ENCODE peak calls at places on chromosomes 5 and 9, in eight cellular contexts. L is CD4-positive, alpha-beta memory T cell; I is Panc1; U is lung; C is SK-N-SH; Q is right lobe of liver; M is small intestine; E is stomach. F is an unnamed sample. For H3K4me1, the result is how much of the 10 kb centered on the place peaks cover.

GRCh38 chr5:161299053-161299452 is 247.5 kb downstream of the GABRB2 start:
- DNase-seq in U (no peak), L (no peak), E (no peak), I (no peak), Q (no peak), C (no peak), M (no peak), F (no peak)

GRCh38 chr9:70083429-70083828 is 39.8 kb downstream of the MAMDC2 start:
- DNase-seq in U (no peak), L (no peak), E (no peak), C (no peak), M (no peak), Q (no peak), I (no peak), F (no peak)

GRCh38 chr5:22938373-22938772 is 85.2 kb upstream of the CDH12 start:
- DNase-seq in I (no peak), M (no peak), C (no peak), L (no peak), Q (no peak), E (no peak), U (no peak), F (no peak)

GRCh38 chr5:157172408-157172807 is 6.3 kb upstream of the GARIN3 start:
- DNase-seq in E (no peak), U (no peak), L (peak), I (no peak), Q (no peak), C (no peak), M (peak), F (no peak)

GRCh38 chr9:18185196-18185595 is 288.8 kb upstream of the ADAMTSL1 start:
- DNase-seq in E (no peak), M (peak), Q (no peak), C (no peak), U (no peak), L (no peak), I (no peak), F (no peak)

GRCh38 chr5:56123531-56124243 is 109.4 kb downstream of the ANKRD55 start:
- DNase-seq in M (peak), C (no peak), U (peak), E (peak), L (no peak), I (peak), Q (peak), F (peak)

GRCh38 chr9:2116073-2116472 is 100.9 kb downstream of the SMARCA2 start:
- DNase-seq in M (peak), Q (no peak), C (peak), U (no peak), I (no peak), E (no peak), L (no peak), F (no peak)

GRCh38 chr5:80259511-80260200 is 3.8 kb upstream of the SERINC5 start:
- DNase-seq in C (no peak), E (no peak), U (no peak), M (no peak), Q (no peak), I (no peak), L (no peak), F (no peak)

GRCh38 chr9:136309101-136309801 is 5.4 kb upstream of the CCDC187 start:
- DNase-seq in L (no peak), I (no peak), E (no peak), Q (no peak), M (no peak), C (peak), U (no peak), F (no peak)

GRCh38 chr5:25909163-25909562 is 1129.2 kb downstream of the CDH9 start:
- DNase-seq in M (no peak), L (no peak), C (no peak), Q (no peak), E (no peak), I (no peak), U (no peak), F (no peak)

GRCh38 chr5:113081881-113082546 is 105.4 kb downstream of the DCP2 start:
- DNase-seq in L (no peak), E (no peak), M (no peak), U (no peak), Q (peak), I (no peak), C (no peak), F (no peak)

GRCh38 chr5:132471006-132471907 is 19.3 kb downstream of the IRF1 start:
- DNase-seq in U (no peak), C (no peak), L (no peak), E (peak), Q (no peak), I (no peak), M (peak), F (no peak)

GRCh38 chr9:4743131-4743875 is 2.3 kb upstream of the AK3 start:
- DNase-seq in Q (no peak), L (no peak), U (no peak), C (no peak), I (no peak), E (no peak), M (no peak), F (peak)

GRCh38 chr5:61790678-61791077 is 458.6 kb downstream of the ZSWIM6 start:
- DNase-seq in Q (peak), I (no peak), E (peak), M (peak), U (no peak), C (no peak), L (no peak), F (no peak)

GRCh38 chr5:132063090-132063911 is 2.8 kb downstream of the IL3 start:
- DNase-seq in M (peak), C (peak), L (peak), I (no peak), E (peak), Q (peak), U (peak), F (peak)

GRCh38 chr9:114382951-114383865 is 4.6 kb downstream of the AKNA start:
- DNase-seq in M (no peak), Q (no peak), C (no peak), U (no peak), L (peak), I (no peak), E (no peak), F (no peak)

GRCh38 chr5:125717209-125717608 is 706.0 kb upstream of the GRAMD2B start:
- DNase-seq in L (no peak), Q (no peak), E (no peak), C (no peak), M (no peak), I (no peak), U (no peak), F (peak)

GRCh38 chr5:58680503-58680902 is 97.6 kb downstream of the RAB3C start:
- DNase-seq in E (no peak), C (no peak), I (no peak), U (no peak), L (no peak), Q (no peak), M (no peak), F (no peak)

GRCh38 chr5:173704615-173705511 is 88.4 kb upstream of the BOD1 start:
- DNase-seq in L (no peak), I (no peak), Q (no peak), U (no peak), E (no peak), M (no peak), C (no peak), F (no peak)

GRCh38 chr5:121029536-121030245 is 565.6 kb downstream of the PRR16 start:
- DNase-seq in E (no peak), Q (no peak), U (no peak), C (no peak), M (no peak), L (no peak), I (no peak), F (no peak)

GRCh38 chr9:83972286-83972685 is 7.7 kb downstream of the HNRNPK start:
- DNase-seq in Q (no peak), C (no peak), L (no peak), E (no peak), U (no peak), I (no peak), M (no peak), F (no peak)

GRCh38 chr9:108535526-108535925 is 320.3 kb downstream of the ACTL7B start:
- DNase-seq in M (peak), L (no peak), Q (no peak), U (no peak), C (peak), I (no peak), E (no peak), F (no peak)

GRCh38 chr9:75111019-75111622 is 22.8 kb downstream of the OSTF1 start:
- DNase-seq in Q (no peak), M (peak), U (no peak), I (no peak), C (no peak), E (peak), L (no peak), F (no peak)

GRCh38 chr5:179241764-179242370 is 103.4 kb downstream of the ADAMTS2 start:
- DNase-seq in Q (peak), U (no peak), M (no peak), C (no peak), L (no peak), E (no peak), I (no peak), F (no peak)

GRCh38 chr9:114093031-114093471 is 6.0 kb downstream of the KIF12 start:
- DNase-seq in C (no peak), I (no peak), E (no peak), U (no peak), M (no peak), Q (peak), L (no peak), F (no peak)

DNA sequence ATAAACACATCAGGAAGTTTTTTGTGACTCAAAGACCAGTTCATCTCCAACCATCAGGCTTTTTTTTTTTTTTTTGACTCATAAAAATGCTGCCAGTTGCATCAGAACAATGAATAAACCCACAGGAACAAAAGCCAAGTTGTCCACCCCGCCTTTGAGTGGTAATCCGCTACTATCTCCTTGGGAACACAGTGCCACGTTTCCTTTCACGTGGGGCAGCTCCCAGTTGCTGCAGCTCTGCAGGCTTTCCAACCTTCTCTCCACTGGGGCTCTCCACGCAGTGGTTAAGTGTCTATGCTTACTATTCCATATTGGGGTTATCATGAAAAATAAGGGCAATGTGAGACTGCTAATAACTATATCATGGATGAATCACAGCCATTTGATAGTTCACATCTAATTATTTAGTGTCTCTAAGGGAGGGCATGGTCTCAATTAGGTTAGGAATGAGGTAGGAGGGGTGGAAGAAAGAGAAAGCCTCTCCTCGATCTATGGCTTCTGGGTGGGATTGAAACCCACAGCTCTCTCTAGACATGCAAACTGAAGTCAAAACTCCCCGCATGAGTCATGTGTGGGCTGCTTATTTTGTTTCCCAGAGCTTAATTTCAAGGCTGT is 55.8 kb upstream of the ACTBL2 start:
- DNase-seq in I (no peak), L (no peak), U (no peak), M (no peak), Q (no peak), E (no peak), C (no peak), F (peak)
- H3K4me1 ChIP-seq in I (under half), L (under half), U (under half), M (under half), Q (under half), E (under half), C (under half), F (under half)

DNA sequence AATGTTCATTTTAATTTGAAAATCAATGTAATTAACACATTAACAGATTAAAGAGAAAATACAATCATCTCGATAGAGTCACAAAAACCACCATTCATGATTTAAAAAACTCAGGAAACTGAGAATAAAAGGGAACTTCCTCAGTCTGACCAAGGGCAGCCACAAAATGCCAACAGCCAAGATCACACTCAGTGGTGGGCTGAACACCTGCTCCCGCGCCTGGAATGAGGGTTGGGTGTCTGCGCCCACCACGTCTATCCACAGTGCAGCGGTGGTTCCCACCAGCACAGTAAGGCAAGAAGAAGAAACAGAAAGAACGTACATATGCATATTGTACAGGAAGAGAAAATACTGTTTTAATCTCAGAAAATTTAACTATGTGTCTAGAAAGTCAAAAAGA is 11.7 kb upstream of the NSMF start:
- DNase-seq in E (no peak), I (no peak), Q (no peak), M (no peak), U (no peak), C (no peak), L (no peak), F (no peak)
- H3K4me1 ChIP-seq in E (under half), I (under half), Q (under half), M (under half), U (under half), C (under half), L (under half), F (under half)

GRCh38 chr9:129482521-129483466 is 138.1 kb downstream of the C9orf50 start:
- DNase-seq in L (no peak), I (no peak), U (peak), M (peak), C (peak), Q (peak), E (peak), F (peak)

GRCh38 chr9:129484325-129485000 is 136.4 kb downstream of the C9orf50 start:
- DNase-seq in C (no peak), L (no peak), U (no peak), I (no peak), E (no peak), Q (no peak), M (no peak), F (no peak)

GRCh38 chr9:129481824-129482511 is 138.9 kb downstream of the C9orf50 start:
- DNase-seq in C (no peak), U (no peak), L (no peak), Q (no peak), E (no peak), I (no peak), M (no peak), F (peak)

GRCh38 chr9:129485140-129485758 is 135.7 kb downstream of the C9orf50 start:
- DNase-seq in U (no peak), E (no peak), Q (no peak), I (no peak), C (no peak), M (no peak), L (no peak), F (no peak)

DNA sequence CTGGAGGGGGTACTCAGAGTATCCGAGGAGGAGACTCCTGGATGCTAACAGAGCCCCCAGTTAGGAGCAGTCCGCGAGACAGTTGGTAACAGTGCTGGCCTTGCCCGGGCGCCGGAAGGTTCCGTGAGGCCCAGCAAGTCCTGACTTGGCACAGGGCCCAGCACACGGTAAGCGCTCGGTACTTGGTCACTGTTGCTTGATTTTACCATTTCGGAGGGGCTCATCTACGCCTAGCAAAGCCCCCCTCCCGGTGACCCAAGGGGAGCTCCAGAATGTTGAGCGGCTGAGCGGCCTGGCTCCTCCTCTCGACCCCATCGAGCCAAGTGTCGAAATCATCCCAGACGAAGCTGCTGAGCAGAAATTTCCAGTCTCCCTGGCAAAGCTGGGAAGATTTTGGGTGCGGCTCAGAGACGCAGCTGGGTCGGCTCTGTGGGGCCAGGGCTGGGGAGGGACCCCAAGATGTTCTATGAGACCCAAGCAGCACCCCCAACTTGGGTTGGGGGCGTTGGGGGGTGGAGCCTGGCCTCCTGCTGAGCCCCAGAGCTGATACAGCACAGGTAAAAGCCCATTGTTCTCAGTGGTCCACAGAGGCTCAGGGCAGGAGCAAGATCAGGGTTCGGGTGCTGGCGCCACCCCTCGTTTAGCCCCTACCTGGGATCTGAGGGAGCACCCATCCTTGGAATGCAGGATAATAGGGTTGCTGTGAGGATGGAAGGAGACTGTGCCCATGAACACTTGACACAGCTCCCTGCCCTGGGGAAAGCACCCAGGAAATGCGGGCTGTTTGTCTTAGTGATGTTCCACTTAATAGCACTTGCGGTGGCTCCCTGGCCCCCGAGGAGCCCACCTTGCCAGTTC is 137.2 kb downstream of the C9orf50 start:
- DNase-seq in E (peak), Q (peak), C (no peak), I (no peak), L (peak), M (peak), U (peak), F (peak)
- H3K4me1 ChIP-seq in E (half or more), Q (under half), C (half or more), I (half or more), L (under half), M (under half), U (under half), F (under half)

GRCh38 chr5:65907138-65907537 is 19.2 kb upstream of the ERBIN start:
- DNase-seq in I (no peak), L (no peak), C (no peak), M (no peak), E (no peak), Q (no peak), U (no peak), F (no peak)

GRCh38 chr5:65900746-65901145 is 25.6 kb upstream of the ERBIN start:
- DNase-seq in M (no peak), C (no peak), L (no peak), U (no peak), E (no peak), I (no peak), Q (no peak), F (no peak)

GRCh38 chr5:65902104-65902503 is 24.3 kb upstream of the ERBIN start:
- DNase-seq in Q (no peak), I (no peak), M (no peak), L (no peak), U (no peak), E (no peak), C (no peak), F (no peak)

GRCh38 chr5:65906256-65906655 is 20.1 kb upstream of the ERBIN start:
- DNase-seq in E (no peak), U (no peak), M (no peak), C (no peak), I (no peak), L (no peak), Q (peak), F (no peak)

GRCh38 chr5:65903581-65903980 is 22.8 kb upstream of the ERBIN start:
- DNase-seq in L (no peak), E (no peak), U (no peak), I (no peak), M (no peak), C (no peak), Q (no peak), F (no peak)
- H3K4me1 ChIP-seq in L (under half), E (under half), U (under half), I (under half), M (under half), C (under half), Q (under half), F (under half)

DNA sequence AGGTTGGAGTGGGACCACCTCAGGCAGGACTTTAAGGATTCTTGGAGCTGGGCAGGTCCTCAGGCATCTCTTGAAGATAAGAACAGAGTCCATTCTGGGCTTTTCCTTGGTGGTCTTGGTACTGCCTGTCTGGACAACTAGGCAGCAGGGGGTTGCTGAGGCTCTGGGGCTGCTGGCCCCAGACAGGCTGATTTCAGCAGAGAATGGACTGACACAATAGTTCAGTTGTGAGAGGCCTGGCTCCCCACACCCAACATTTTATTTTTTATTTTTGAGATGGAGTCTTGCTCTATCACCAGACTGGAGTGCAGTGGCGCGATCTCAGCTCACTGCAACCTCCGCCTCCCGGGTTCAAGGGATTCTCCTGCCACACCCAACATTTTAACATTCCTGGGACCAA is 4.6 kb downstream of the ANGPTL2 start:
- DNase-seq in E (no peak), C (no peak), L (no peak), I (no peak), M (no peak), U (no peak), Q (no peak), F (no peak)
- H3K4me1 ChIP-seq in E (under half), C (under half), L (under half), I (under half), M (under half), U (under half), Q (under half), F (under half)

GRCh38 chr9:130939405-130939941 is 426 bp upstream of the FIBCD1 start:
- DNase-seq in U (no peak), I (no peak), E (no peak), M (no peak), L (no peak), Q (no peak), C (peak), F (no peak)

GRCh38 chr9:130938652-130939404 is at the start of gene FIBCD1:
- DNase-seq in C (peak), Q (no peak), E (no peak), U (no peak), L (no peak), M (peak), I (no peak), F (peak)

GRCh38 chr9:130938184-130938651 is 829 bp downstream of the FIBCD1 start:
- DNase-seq in I (no peak), L (no peak), M (no peak), E (no peak), C (no peak), Q (no peak), U (no peak), F (no peak)

GRCh38 chr9:130940693-130941576 is 1.9 kb upstream of the FIBCD1 start:
- DNase-seq in L (peak), C (peak), U (peak), M (peak), I (no peak), Q (peak), E (peak), F (no peak)

DNA sequence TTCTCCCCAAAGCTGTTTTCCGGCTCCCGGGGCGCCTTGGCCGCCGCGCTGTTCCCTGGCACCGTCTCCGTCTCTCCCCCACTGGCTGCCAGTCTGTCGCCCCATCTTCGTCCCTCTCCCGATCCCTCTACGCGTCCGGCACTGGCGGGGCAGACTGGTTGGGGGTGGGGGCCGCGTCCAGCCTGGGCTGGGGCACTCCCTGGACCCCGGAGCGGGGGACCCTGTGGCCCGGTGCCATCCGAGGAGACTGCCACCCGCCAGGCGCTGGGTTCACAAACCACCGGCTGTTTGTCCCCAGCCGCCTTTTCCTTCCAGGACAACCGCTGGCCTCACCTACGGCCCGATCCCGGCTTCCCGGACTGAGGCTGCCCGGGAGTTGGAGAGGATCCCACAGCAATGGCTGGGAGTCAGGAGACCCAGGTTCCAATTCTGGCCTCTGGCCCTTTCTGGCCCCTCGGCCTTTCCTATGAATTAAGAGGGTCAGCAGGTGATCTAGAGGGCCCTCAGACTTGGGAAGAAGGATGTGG is 1.0 kb upstream of the FIBCD1 start:
- DNase-seq in Q (no peak), M (no peak), C (no peak), E (no peak), I (no peak), L (no peak), U (no peak), F (no peak)
- H3K4me1 ChIP-seq in Q (under half), M (under half), C (under half), E (under half), I (under half), L (under half), U (under half), F (under half)